ENCODE peak calls at places on chromosomes 11 and 22, in six cellular contexts. L, M, E, Z, X and Y are unnamed samples.
A peak's percentile ranks its signal among the peaks of the same experiment; 100 is the strongest.

GRCh38 chr11:29527391-29527936 is 489.4 kb downstream of the KCNA4 start:
- DNase-seq in L (no peak), M (no peak), E (peak; percentile 49), Z (no peak), X (no peak), Y (no peak)

GRCh38 chr11:12696911-12697581 is 22.8 kb downstream of the TEAD1 start:
- DNase-seq in L (no peak), M (no peak), E (peak; percentile 72), Z (no peak), X (no peak), Y (no peak)

GRCh38 chr22:24053481-24054226 is 42.5 kb downstream of the CABIN1 start:
- DNase-seq in L (no peak), M (peak; percentile 38), E (no peak), Z (no peak), X (no peak), Y (no peak)

GRCh38 chr11:129814244-129814992 is 1.2 kb upstream of the TMEM45B start:
- DNase-seq in L (no peak), M (no peak), E (no peak), Z (peak; percentile 53), X (no peak), Y (no peak)

GRCh38 chr11:112132737-112133136 is 31.2 kb downstream of the IL18 start:
- DNase-seq in L (no peak), M (no peak), E (no peak), Z (peak; percentile 13), X (no peak), Y (no peak)

GRCh38 chr11:75557649-75558494 is 4.2 kb upstream of the SERPINH1 start:
- DNase-seq in L (peak; percentile 39), M (no peak), E (no peak), Z (no peak), X (no peak), Y (peak; percentile 67)

GRCh38 chr11:57321996-57322880 is 2.5 kb downstream of the TNKS1BP1 start:
- DNase-seq in L (peak; percentile 87), M (no peak), E (peak; percentile 99), Z (no peak), X (peak; percentile 83), Y (peak; percentile 93)

GRCh38 chr11:126105748-126106080 is 43.0 kb upstream of the CDON start:
- DNase-seq in L (no peak), M (no peak), E (no peak), Z (no peak), X (no peak), Y (no peak)

GRCh38 chr11:129315781-129316579 is 59.7 kb upstream of the BARX2 start:
- DNase-seq in L (no peak), M (no peak), E (peak; percentile 59), Z (no peak), X (peak; percentile 52), Y (no peak)

GRCh38 chr11:133945087-133945974 is 11.4 kb downstream of the IGSF9B start:
- DNase-seq in L (peak; percentile 60), M (no peak), E (no peak), Z (peak; percentile 74), X (no peak), Y (peak; percentile 75)

GRCh38 chr11:35237345-35237744 is 98.4 kb downstream of the CD44 start:
- DNase-seq in L (no peak), M (no peak), E (no peak), Z (no peak), X (no peak), Y (no peak)

GRCh38 chr11:125797641-125798040 is 9.7 kb downstream of the PATE3 start:
- DNase-seq in L (no peak), M (no peak), E (no peak), Z (no peak), X (no peak), Y (no peak)

GRCh38 chr11:289706-290620 is 1.0 kb downstream of the PGGHG start:
- DNase-seq in L (peak; percentile 14), M (no peak), E (no peak), Z (peak; percentile 66), X (no peak), Y (peak; percentile 44)

GRCh38 chr11:74676596-74676995 is 54.6 kb downstream of the CHRDL2 start:
- DNase-seq in L (no peak), M (no peak), E (no peak), Z (no peak), X (no peak), Y (no peak)

GRCh38 chr11:34536056-34536455 is 22.5 kb upstream of the ELF5 start:
- DNase-seq in L (no peak), M (no peak), E (no peak), Z (no peak), X (no peak), Y (no peak)

GRCh38 chr22:46594947-46595298 is 25.3 kb upstream of the GRAMD4 start:
- DNase-seq in L (no peak), M (no peak), E (no peak), Z (no peak), X (no peak), Y (no peak)

GRCh38 chr22:45651931-45652528 is 19.6 kb upstream of the ATXN10 start:
- DNase-seq in L (no peak), M (no peak), E (no peak), Z (no peak), X (no peak), Y (no peak)

GRCh38 chr22:37925311-37925710 is 19.2 kb downstream of the MICALL1 start:
- DNase-seq in L (no peak), M (no peak), E (no peak), Z (no peak), X (no peak), Y (no peak)

GRCh38 chr22:30879398-30879797 is 89.2 kb downstream of the MORC2 start:
- DNase-seq in L (peak; percentile 4), M (no peak), E (no peak), Z (no peak), X (no peak), Y (no peak)

GRCh38 chr22:48627203-48627602 is 1200.5 kb downstream of the BRD1 start:
- DNase-seq in L (no peak), M (no peak), E (no peak), Z (no peak), X (no peak), Y (no peak)

GRCh38 chr22:38697055-38697980 is 3.4 kb downstream of the JOSD1 start:
- DNase-seq in L (no peak), M (no peak), E (no peak), Z (no peak), X (no peak), Y (peak; percentile 51)

GRCh38 chr22:48743601-48744282 is 1083.9 kb downstream of the BRD1 start:
- DNase-seq in L (no peak), M (no peak), E (no peak), Z (no peak), X (peak; percentile 4), Y (no peak)

GRCh38 chr11:94656968-94657367 is 89.8 kb downstream of the PIWIL4 start:
- DNase-seq in L (no peak), M (no peak), E (no peak), Z (no peak), X (no peak), Y (no peak)

GRCh38 chr11:70910835-70911234 is 341.5 kb downstream of the SHANK2 start:
- DNase-seq in L (no peak), M (no peak), E (peak; percentile 33), Z (no peak), X (no peak), Y (no peak)

GRCh38 chr11:107713009-107713408 is 1.2 kb upstream of the SLN start:
- DNase-seq in L (no peak), M (no peak), E (no peak), Z (no peak), X (no peak), Y (no peak)

GRCh38 chr11:123186291-123186690 is 8.8 kb downstream of the CLMP start:
- DNase-seq in L (no peak), M (no peak), E (peak; percentile 68), Z (no peak), X (no peak), Y (no peak)